ENCODE peak calls at places on chromosomes 12 and 14, in four cellular contexts. P is heart left ventricle, L is HepG2, I is colonic mucosa. X is an unnamed sample.

GRCh38 chr12:104695453-104696148 is 238.9 kb downstream of the CHST11 start:
- DNase-seq in I (no peak), L (no peak), P (no peak), X (peak; percentile 94)

GRCh38 chr14:30389134-30389900 is 169.6 kb upstream of the G2E3 start:
- DNase-seq in P (no peak), L (no peak), I (no peak), X (peak; percentile 9)

GRCh38 chr12:60501124-60501729 is 905.4 kb downstream of the SLC16A7 start:
- DNase-seq in L (no peak), I (no peak), P (no peak), X (peak; percentile 89)

GRCh38 chr12:71566655-71567054 is 97.0 kb downstream of the ZFC3H1 start:
- DNase-seq in I (no peak), P (no peak), L (no peak), X (no peak)

GRCh38 chr14:66746316-66747006 is 238.5 kb downstream of the GPHN start:
- DNase-seq in I (no peak), L (peak; percentile 12), P (no peak), X (peak; percentile 52)

GRCh38 chr12:11729008-11729407 is 79.5 kb downstream of the ETV6 start:
- DNase-seq in L (no peak), I (peak; percentile 88), P (no peak), X (no peak)

GRCh38 chr12:6326316-6326959 is 15.4 kb downstream of the TNFRSF1A start:
- DNase-seq in L (peak; percentile 65), P (no peak), I (no peak), X (peak; percentile 35)

GRCh38 chr12:89316705-89317139 is 35.6 kb downstream of the DUSP6 start:
- DNase-seq in L (no peak), P (no peak), I (peak; percentile 22), X (no peak)

GRCh38 chr12:124940393-124941169 is 26.1 kb upstream of the UBC start:
- DNase-seq in P (peak; percentile 94), I (peak; percentile 98), L (peak; percentile 84), X (peak; percentile 53)

GRCh38 chr12:85279449-85280137 is 427 bp upstream of the ALX1 start:
- DNase-seq in P (peak; percentile 35), L (no peak), I (no peak), X (no peak)

GRCh38 chr14:104281768-104282301 is 143.4 kb downstream of the KIF26A start:
- DNase-seq in P (peak; percentile 49), I (peak; percentile 66), L (no peak), X (no peak)

GRCh38 chr12:57881035-57881973 is 34.8 kb upstream of the CTDSP2 start:
- DNase-seq in I (peak; percentile 63), L (no peak), P (no peak), X (no peak)

GRCh38 chr14:23406244-23406643 is 1.8 kb downstream of the MYH6 start:
- DNase-seq in L (no peak), P (peak; percentile 28), I (no peak), X (no peak)

GRCh38 chr14:20613094-20614037 is 22.2 kb upstream of the RNASE12 start:
- DNase-seq in I (peak; percentile 87), L (peak; percentile 99), P (peak; percentile 83), X (peak; percentile 91)

GRCh38 chr14:92624764-92625163 is 111.2 kb downstream of the RIN3 start:
- DNase-seq in I (no peak), L (no peak), P (no peak), X (no peak)

GRCh38 chr12:2919249-2919648 is 28.6 kb downstream of the TULP3 start:
- DNase-seq in L (no peak), P (no peak), I (no peak), X (no peak)

GRCh38 chr12:46432325-46432724 is 59.8 kb upstream of the SLC38A2 start:
- DNase-seq in I (no peak), L (no peak), P (no peak), X (no peak)

GRCh38 chr14:102498005-102498677 is 11.4 kb downstream of the ANKRD9 start:
- DNase-seq in P (no peak), I (no peak), L (no peak), X (no peak)

GRCh38 chr12:13719986-13720385 is 261.4 kb downstream of the GRIN2B start:
- DNase-seq in I (no peak), L (no peak), P (no peak), X (no peak)

GRCh38 chr12:14416658-14417057 is 51.2 kb downstream of the ATF7IP start:
- DNase-seq in I (no peak), P (no peak), L (peak; percentile 33), X (peak; percentile 85)

GRCh38 chr12:111759991-111760390 is 6.7 kb upstream of the ALDH2 start:
- DNase-seq in L (no peak), I (no peak), P (peak; percentile 14), X (no peak)

GRCh38 chr14:86646688-86647687 is 1117.0 kb downstream of the FLRT2 start:
- DNase-seq in I (no peak), L (peak; percentile 4), P (no peak), X (no peak)

GRCh38 chr12:124481257-124481750 is 86.1 kb downstream of the NCOR2 start:
- DNase-seq in L (peak; percentile 82), I (no peak), P (peak; percentile 61), X (no peak)

GRCh38 chr14:32011225-32011624 is 65.9 kb upstream of the ARHGAP5 start:
- DNase-seq in L (no peak), P (no peak), I (no peak), X (no peak)

GRCh38 chr12:45407188-45407850 is 191.4 kb downstream of the ANO6 start:
- DNase-seq in I (no peak), P (no peak), L (no peak), X (no peak)

GRCh38 chr12:131920902-131921840 is 7.9 kb upstream of the PUS1 start:
- DNase-seq in P (no peak), I (no peak), L (no peak), X (no peak)

GRCh38 chr14:39266589-39266870 is 32.8 kb downstream of the MIA2 start:
- DNase-seq in I (peak; percentile 91), L (peak; percentile 96), P (no peak), X (no peak)

GRCh38 chr14:69091695-69092094 is 61.2 kb downstream of the DCAF5 start:
- DNase-seq in I (no peak), L (no peak), P (no peak), X (no peak)

GRCh38 chr14:69096766-69097475 is 56.0 kb downstream of the DCAF5 start:
- DNase-seq in L (no peak), P (no peak), I (no peak), X (no peak)

GRCh38 chr14:69093551-69094421 is 59.1 kb downstream of the DCAF5 start:
- DNase-seq in P (no peak), L (peak; percentile 97), I (no peak), X (peak; percentile 46)

GRCh38 chr14:69092840-69093422 is 60.0 kb downstream of the DCAF5 start:
- DNase-seq in I (no peak), L (no peak), P (no peak), X (no peak)

GRCh38 chr14:69094481-69094880 is 58.4 kb downstream of the DCAF5 start:
- DNase-seq in P (no peak), L (no peak), I (no peak), X (no peak)
- H3K4me3 ChIP-seq in P (no peak overlapping the region), L (no peak overlapping the region), I (no peak overlapping the region), X (no peak overlapping the region)

GRCh38 chr12:53252349-53252916 is 15.7 kb upstream of the ESPL1 start:
- DNase-seq in L (no peak), P (no peak), I (peak; percentile 76), X (no peak)
- TF ChIP-seq CTCF in L (no peak), P (no peak), I (no peak), X (no peak)

DNA sequence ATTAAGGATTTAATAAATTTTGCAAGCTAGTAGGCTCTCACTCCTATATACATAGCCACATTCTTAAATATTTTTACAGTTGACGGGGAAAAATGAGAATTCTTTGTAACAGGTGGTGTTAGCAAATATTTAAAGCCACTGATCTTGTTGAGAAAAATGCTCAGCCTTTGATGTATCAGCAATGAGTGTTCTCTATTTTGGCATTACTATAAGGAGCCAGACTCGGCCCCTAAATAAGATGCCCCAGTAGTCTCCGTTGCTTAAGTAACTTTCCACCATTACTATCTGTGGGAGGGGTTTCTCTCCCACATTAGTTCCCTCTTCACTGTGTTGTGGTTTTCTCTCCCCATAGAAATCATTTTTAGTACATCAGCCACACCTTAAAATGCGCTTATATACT is 84.5 kb upstream of the FERMT2 start:
- DNase-seq in L (no peak), I (no peak), P (no peak), X (no peak)
- H3K4me3 ChIP-seq in L (no peak overlapping the region), I (no peak overlapping the region), P (no peak overlapping the region), X (no peak overlapping the region)

GRCh38 chr14:56580317-56580711 is 716 bp downstream of the TMEM260 start:
- DNase-seq in L (no peak), P (no peak), I (no peak), X (no peak)

GRCh38 chr14:56587701-56588100 is 8.1 kb downstream of the TMEM260 start:
- DNase-seq in P (no peak), L (no peak), I (no peak), X (no peak)

GRCh38 chr14:56581041-56581727 is 1.6 kb downstream of the TMEM260 start:
- DNase-seq in P (no peak), I (no peak), L (no peak), X (no peak)

GRCh38 chr14:56590535-56590951 is 10.9 kb downstream of the TMEM260 start:
- DNase-seq in L (no peak), I (no peak), P (no peak), X (no peak)

DNA sequence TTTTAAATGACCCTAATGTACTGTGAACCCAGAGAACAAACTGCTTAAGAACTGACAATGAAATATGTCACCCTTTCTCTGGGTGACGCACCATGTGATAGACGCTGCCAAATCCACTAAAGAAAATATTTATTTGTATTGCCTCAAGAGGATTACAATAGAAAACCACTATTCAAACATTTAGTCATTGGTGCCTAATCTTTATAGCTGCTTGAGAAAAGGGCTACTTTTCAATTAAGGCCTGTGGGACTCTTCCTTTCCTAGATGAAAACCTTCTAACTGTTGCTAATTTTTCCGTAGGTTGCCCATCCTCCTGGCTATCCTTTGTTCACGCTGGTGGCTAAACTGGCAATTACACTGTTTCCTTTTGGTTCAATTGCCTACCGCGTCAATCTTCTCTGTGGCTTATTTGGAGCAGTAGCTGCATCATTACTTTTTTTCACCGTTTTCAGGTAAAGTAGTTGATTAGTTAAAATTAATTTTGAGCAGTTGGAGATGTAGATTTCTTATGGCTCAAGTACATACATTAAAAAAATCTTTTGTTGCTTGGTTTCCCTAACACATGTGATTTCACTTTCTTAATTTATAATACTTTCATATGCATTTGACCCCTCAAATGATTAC is 6.0 kb downstream of the TMEM260 start:
- DNase-seq in P (no peak), L (no peak), I (no peak), X (peak; percentile 23)
- TF ChIP-seq CTCF in P (no peak), L (no peak), I (no peak), X (peak; percentile 26)

GRCh38 chr14:68127166-68127565 is 307.6 kb downstream of the RAD51B start:
- DNase-seq in I (no peak), L (no peak), P (no peak), X (no peak)

GRCh38 chr14:68124050-68124449 is 304.5 kb downstream of the RAD51B start:
- DNase-seq in I (no peak), L (no peak), P (no peak), X (no peak)

GRCh38 chr14:68124885-68125731 is 305.5 kb downstream of the RAD51B start:
- DNase-seq in L (peak; percentile 20), P (no peak), I (no peak), X (peak; percentile 68)
- H3K4me3 ChIP-seq in L (no peak overlapping the region), P (no peak overlapping the region), I (no peak overlapping the region), X (no peak overlapping the region)

GRCh38 chr14:63833728-63834127 is 19.1 kb upstream of the SYNE2 start:
- DNase-seq in I (no peak), L (no peak), P (no peak), X (no peak)
- TF ChIP-seq CTCF in I (no peak), L (no peak), P (no peak), X (no peak)

GRCh38 chr14:68426661-68427549 is 366.0 kb downstream of the ZFP36L1 start:
- DNase-seq in L (no peak), P (no peak), I (no peak), X (no peak)
- H3K4me3 ChIP-seq in L (no peak overlapping the region), P (no peak overlapping the region), I (no peak overlapping the region), X (no peak overlapping the region)